ENCODE peak calls at places on chromosomes 16 and 17, in seven cellular contexts. S is HS-5; N is HepG2; J is non-pigmented ciliary epithelial cell; X is uterus; I is CD4-positive, alpha-beta memory T cell; V is stimulated activated CD4-positive, alpha-beta T cell treated with anti-CD3 and anti-CD28 coated beads, Interleukin-15, amount 100 ng/mL, for 24 hours. B is an unnamed sample.

GRCh38 chr16:29290631-29291247 is 115.8 kb downstream of the NPIPB11 start:
- DNase-seq in X (peak; percentile 98), I (peak; percentile 32), V (peak; percentile 76), N (peak; percentile 80), J (peak; percentile 45), S (peak; percentile 72), B (peak; percentile 95)

GRCh38 chr16:17260271-17260849 is 210.4 kb downstream of the XYLT1 start:
- DNase-seq in V (no peak), S (no peak), I (no peak), J (no peak), N (no peak), X (no peak), B (no peak)

GRCh38 chr17:57075785-57076184 is 9.3 kb upstream of the AKAP1 start:
- DNase-seq in X (no peak), N (no peak), S (no peak), J (no peak), I (no peak), V (no peak), B (no peak)

GRCh38 chr17:74987909-74988711 is 678 bp downstream of the CDR2L start:
- DNase-seq in N (no peak), S (no peak), V (peak; percentile 44), J (peak; percentile 34), X (peak; percentile 93), I (no peak), B (peak; percentile 74)

GRCh38 chr17:16475196-16475704 is 16.7 kb downstream of the LRRC75A start:
- DNase-seq in V (no peak), N (no peak), I (no peak), S (no peak), J (no peak), X (no peak), B (no peak)

GRCh38 chr17:47172698-47173565 is 16.2 kb downstream of the CDC27 start:
- DNase-seq in J (no peak), S (no peak), I (no peak), V (no peak), N (no peak), X (no peak), B (no peak)

GRCh38 chr17:77475012-77475976 is 334.5 kb downstream of the SEC14L1 start:
- DNase-seq in N (no peak), X (peak; percentile 67), V (peak; percentile 86), I (peak; percentile 60), J (peak; percentile 58), S (no peak), B (no peak)

GRCh38 chr17:81870155-81870977 is 771 bp downstream of the ARHGDIA start:
- DNase-seq in J (no peak), S (no peak), I (peak; percentile 50), X (peak; percentile 48), N (no peak), V (peak; percentile 62), B (peak; percentile 40)

GRCh38 chr16:53878216-53878615 is 174.3 kb downstream of the FTO start:
- DNase-seq in S (no peak), X (no peak), J (no peak), N (no peak), I (no peak), V (no peak), B (no peak)

B was measured in stomach.